ENCODE peak calls at places on chromosomes 1 and 21, in six cellular contexts. P is psoas muscle, X is A549, Y is cardiac muscle cell, M is lower leg skin, I is astrocyte. B is an unnamed sample.

GRCh38 chr1:24047101-24047459 is 64.9 kb downstream of the MYOM3 start:
- DNase-seq in I (peak), X (peak), M (peak), Y (no peak), P (peak), B (no peak)

GRCh38 chr1:155307247-155307740 is 1.4 kb upstream of the FDPS start:
- DNase-seq in P (no peak), X (peak), Y (peak), M (no peak), I (no peak), B (no peak)

GRCh38 chr1:10755977-10756521 is 40.4 kb downstream of the CASZ1 start:
- DNase-seq in M (peak), Y (no peak), X (peak), P (peak), I (no peak), B (no peak)

GRCh38 chr1:56516539-56517252 is 62.7 kb downstream of the PLPP3 start:
- DNase-seq in M (peak), X (no peak), Y (no peak), P (no peak), I (peak), B (no peak)

GRCh38 chr1:156435551-156436318 is 64.8 kb downstream of the MEF2D start:
- DNase-seq in P (no peak), X (no peak), Y (peak), M (no peak), I (no peak), B (no peak)

GRCh38 chr1:160326393-160326792 is 16.7 kb downstream of the COPA start:
- DNase-seq in Y (no peak), I (no peak), X (no peak), M (no peak), P (no peak), B (no peak)

GRCh38 chr1:94481473-94481933 is 60.1 kb downstream of the F3 start:
- DNase-seq in M (peak), X (peak), P (no peak), I (peak), Y (peak), B (peak)

GRCh38 chr1:39720094-39720999 is 18.3 kb upstream of the PPIE start:
- DNase-seq in Y (peak), M (no peak), I (peak), P (no peak), X (peak), B (no peak)

GRCh38 chr1:180929389-180929788 is 16.7 kb downstream of the KIAA1614 start:
- DNase-seq in Y (no peak), I (no peak), P (no peak), X (no peak), M (no peak), B (no peak)

GRCh38 chr21:42439284-42440186 is 35.8 kb downstream of the UBASH3A start:
- DNase-seq in M (no peak), X (no peak), Y (no peak), P (no peak), I (no peak), B (no peak)

GRCh38 chr1:243730499-243731150 is 119.4 kb downstream of the AKT3 start:
- DNase-seq in X (no peak), I (no peak), Y (no peak), P (peak), M (no peak), B (peak)

GRCh38 chr21:38773108-38774061 is 32.3 kb upstream of the ETS2 start:
- DNase-seq in Y (no peak), I (peak), M (peak), P (peak), X (peak), B (no peak)

GRCh38 chr1:61749574-61749973 is 7.3 kb downstream of the PATJ start:
- DNase-seq in Y (no peak), P (no peak), X (no peak), M (no peak), I (no peak), B (no peak)

GRCh38 chr1:23473037-23473800 is 10.8 kb downstream of the ASAP3 start:
- DNase-seq in P (no peak), I (peak), X (no peak), Y (no peak), M (no peak), B (no peak)

GRCh38 chr1:79010589-79010988 is 4.1 kb upstream of the ADGRL4 start:
- DNase-seq in P (no peak), M (no peak), Y (no peak), X (no peak), I (no peak), B (no peak)

GRCh38 chr1:53771648-53772047 is 32.7 kb upstream of the GLIS1 start:
- DNase-seq in X (no peak), I (peak), P (no peak), Y (no peak), M (no peak), B (no peak)

GRCh38 chr1:21865943-21866628 is 54.0 kb downstream of the LDLRAD2 start:
- DNase-seq in I (no peak), Y (peak), X (no peak), P (no peak), M (no peak), B (no peak)

GRCh38 chr1:116737020-116737854 is 17.0 kb upstream of the CD2 start:
- DNase-seq in X (peak), M (no peak), I (peak), Y (peak), P (peak), B (peak)

GRCh38 chr1:156226116-156226538 is 13.3 kb downstream of the PMF1 start:
- DNase-seq in M (no peak), Y (no peak), I (no peak), X (no peak), P (no peak), B (no peak)

GRCh38 chr1:82464362-82464931 is 663.7 kb downstream of the ADGRL2 start:
- DNase-seq in Y (peak), P (no peak), X (no peak), M (no peak), I (peak), B (no peak)

GRCh38 chr1:42777860-42778259 is 6.9 kb upstream of the TMEM269 start:
- DNase-seq in P (no peak), Y (peak), I (no peak), X (peak), M (no peak), B (peak)

GRCh38 chr1:225458222-225458631 is 30.4 kb upstream of the LBR start:
- DNase-seq in M (no peak), P (no peak), X (no peak), I (peak), Y (no peak), B (no peak)

GRCh38 chr1:156004843-156005593 is 15.7 kb downstream of the SSR2 start:
- DNase-seq in I (no peak), M (no peak), Y (peak), X (no peak), P (no peak), B (no peak)

GRCh38 chr1:9753121-9753531 is 70.6 kb downstream of the CLSTN1 start:
- DNase-seq in I (peak), P (peak), M (no peak), Y (no peak), X (no peak), B (no peak)

GRCh38 chr1:153697873-153698647 is 19.6 kb downstream of the NPR1 start:
- DNase-seq in P (peak), X (no peak), Y (no peak), I (peak), M (peak), B (no peak)

GRCh38 chr1:9816199-9816598 is 7.6 kb downstream of the CLSTN1 start:
- DNase-seq in M (no peak), X (no peak), P (no peak), Y (no peak), I (no peak), B (no peak)

GRCh38 chr1:200640373-200641174 is 20.0 kb upstream of the KIF14 start:
- DNase-seq in P (no peak), Y (no peak), X (no peak), I (peak), M (no peak), B (no peak)

GRCh38 chr21:35974801-35975200 is 85.5 kb downstream of the SETD4 start:
- DNase-seq in Y (no peak), X (no peak), I (peak), P (no peak), M (no peak), B (no peak)

GRCh38 chr1:217333939-217334338 is 297.0 kb downstream of the GPATCH2 start:
- DNase-seq in Y (peak), X (peak), M (no peak), P (no peak), I (no peak), B (no peak)

GRCh38 chr1:9703681-9704080 is 52.1 kb downstream of the PIK3CD start:
- DNase-seq in M (no peak), X (no peak), I (no peak), Y (no peak), P (no peak), B (no peak)

GRCh38 chr21:34351786-34352241 is 12.0 kb upstream of the KCNE2 start:
- DNase-seq in Y (peak), I (no peak), P (no peak), M (no peak), X (peak), B (peak)

GRCh38 chr1:174000274-174000852 is 21.8 kb downstream of the RC3H1 start:
- DNase-seq in Y (no peak), M (no peak), X (no peak), I (peak), P (no peak), B (no peak)

GRCh38 chr1:219324629-219325367 is 151.1 kb downstream of the LYPLAL1 start:
- DNase-seq in X (peak), I (peak), P (no peak), Y (no peak), M (no peak), B (no peak)

GRCh38 chr1:25723250-25723880 is 76.6 kb upstream of the SELENON start:
- DNase-seq in M (no peak), I (no peak), X (no peak), P (no peak), Y (no peak), B (no peak)

DNA sequence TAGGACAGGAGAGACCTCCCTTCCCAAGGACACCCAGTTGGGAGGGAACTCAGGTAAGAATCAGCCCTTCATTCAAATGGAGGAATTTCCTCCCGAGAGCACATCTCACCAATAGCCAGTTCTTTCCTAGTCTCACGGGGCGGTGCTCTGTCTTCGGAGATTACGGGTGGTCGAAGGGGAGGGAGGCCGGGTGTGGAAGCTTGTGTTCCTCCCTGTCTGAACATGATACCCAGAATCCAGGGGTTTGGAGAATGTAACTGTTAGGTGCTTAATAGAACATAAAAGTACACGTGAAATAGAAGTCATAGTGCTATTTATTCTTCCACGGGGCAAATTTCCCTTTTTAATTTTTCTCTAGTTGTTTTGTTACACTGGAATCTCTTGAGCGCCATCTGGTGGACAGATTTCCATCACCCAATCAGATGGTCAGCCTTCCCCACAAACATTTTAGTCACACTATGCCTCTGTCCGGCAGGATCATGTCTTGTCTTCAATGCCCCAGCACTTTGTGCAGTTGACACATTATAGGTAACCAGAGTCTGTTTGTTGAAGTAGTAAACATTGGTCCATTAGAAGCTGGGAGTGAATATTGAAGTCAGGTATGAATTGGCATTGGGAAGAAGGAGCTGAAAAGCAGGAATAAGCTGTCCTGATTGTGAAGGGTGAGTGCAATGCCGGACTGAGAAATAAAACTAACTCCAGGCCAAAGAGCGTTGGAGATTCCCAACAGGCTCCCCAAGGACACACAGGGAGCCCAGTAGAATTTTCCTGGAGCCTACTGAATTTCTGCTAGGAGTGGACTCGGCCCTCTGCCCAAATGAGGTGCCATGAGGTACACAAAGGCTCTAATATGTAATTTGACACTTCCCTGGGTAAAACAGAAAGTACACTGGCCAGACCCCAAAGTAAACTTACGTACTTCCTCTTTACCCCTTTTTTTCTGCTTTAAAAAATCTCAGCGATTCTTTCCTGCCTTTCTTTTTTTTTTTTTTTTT is 27.6 kb upstream of the ZNF697 start:
- DNase-seq in X (peak), M (peak), Y (peak), I (peak), P (peak), B (peak)
- H3K4me3 ChIP-seq in X (peak), M (no peak), Y (peak), I (peak), P (peak), B (peak)

GRCh38 chr1:204813522-204813921 is 57.1 kb upstream of the NFASC start:
- DNase-seq in P (no peak), M (no peak), I (no peak), X (no peak), Y (no peak), B (no peak)

GRCh38 chr1:204819495-204819894 is 51.2 kb upstream of the NFASC start:
- DNase-seq in I (no peak), X (no peak), Y (no peak), M (no peak), P (no peak), B (no peak)

GRCh38 chr1:204818998-204819397 is 51.7 kb upstream of the NFASC start:
- DNase-seq in Y (no peak), X (no peak), I (no peak), P (no peak), M (no peak), B (no peak)

GRCh38 chr1:204814146-204814884 is 56.3 kb upstream of the NFASC start:
- DNase-seq in Y (no peak), I (no peak), X (no peak), M (no peak), P (no peak), B (no peak)

DNA sequence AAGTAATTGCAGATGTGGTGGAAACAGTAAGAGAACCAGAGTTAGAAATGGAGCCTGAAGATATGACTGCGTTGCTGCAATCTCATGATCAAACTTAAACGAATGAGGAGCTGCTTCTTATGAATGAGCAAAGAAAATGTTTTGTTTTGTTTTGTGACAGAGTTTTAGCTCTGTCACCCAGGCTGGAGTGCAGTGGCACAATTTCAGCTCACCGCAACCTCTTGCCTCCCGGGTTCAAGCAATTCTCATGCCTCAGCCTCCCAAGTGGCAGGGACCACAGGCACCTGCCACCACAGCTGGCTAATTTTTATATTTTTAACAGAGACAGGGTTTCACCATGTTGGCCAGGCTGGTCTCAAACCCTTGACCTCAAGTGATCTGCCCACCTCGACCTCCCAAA is 53.3 kb upstream of the NFASC start:
- DNase-seq in I (no peak), M (no peak), P (no peak), X (no peak), Y (no peak), B (no peak)
- H3K4me3 ChIP-seq in I (no peak), M (no peak), P (no peak), X (no peak), Y (no peak), B (no peak)

GRCh38 chr1:98322966-98323365 is 338.6 kb upstream of the SNX7 start:
- DNase-seq in X (no peak), I (peak), M (no peak), P (no peak), Y (no peak), B (no peak)
- H3K4me3 ChIP-seq in X (no peak), I (no peak), M (no peak), P (no peak), Y (no peak), B (no peak)

DNA sequence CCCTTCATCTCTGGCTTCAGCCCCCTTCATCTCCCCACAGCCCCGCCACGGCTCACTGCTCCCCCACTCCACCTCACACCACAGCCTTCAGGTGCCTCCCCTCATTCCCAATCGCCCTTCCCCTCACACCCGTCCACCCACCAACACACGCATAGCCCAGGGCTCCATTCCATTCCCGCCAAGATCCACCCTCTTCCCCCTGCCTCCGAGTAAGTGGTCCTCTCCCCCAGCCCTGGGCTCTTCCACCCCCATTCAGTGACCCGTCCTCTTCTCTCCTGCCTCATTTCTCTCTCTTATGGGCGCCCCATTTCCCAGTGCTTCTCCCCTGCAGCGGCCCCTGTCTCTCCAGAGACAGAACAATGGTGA is 53.2 kb downstream of the VWA5B1 start:
- DNase-seq in P (no peak), X (no peak), I (no peak), M (no peak), Y (no peak), B (no peak)
- H3K4me3 ChIP-seq in P (no peak), X (no peak), I (no peak), M (no peak), Y (no peak), B (peak)

GRCh38 chr1:205283270-205284147 is 38.0 kb downstream of the NUAK2 start:
- DNase-seq in P (no peak), I (no peak), Y (no peak), X (no peak), M (no peak), B (no peak)

GRCh38 chr1:205285391-205286101 is 36.0 kb downstream of the NUAK2 start:
- DNase-seq in P (no peak), X (no peak), Y (no peak), M (no peak), I (no peak), B (no peak)

GRCh38 chr1:205286335-205286950 is 35.1 kb downstream of the NUAK2 start:
- DNase-seq in I (peak), X (no peak), M (no peak), Y (no peak), P (no peak), B (no peak)

GRCh38 chr1:205287076-205287475 is 34.5 kb downstream of the NUAK2 start:
- DNase-seq in M (no peak), I (no peak), P (no peak), Y (no peak), X (no peak), B (no peak)

GRCh38 chr1:205284420-205285144 is 37.0 kb downstream of the NUAK2 start:
- DNase-seq in P (peak), M (peak), Y (peak), X (peak), I (peak), B (peak)
- H3K4me3 ChIP-seq in P (no peak), M (no peak), Y (no peak), X (no peak), I (peak), B (no peak)

DNA sequence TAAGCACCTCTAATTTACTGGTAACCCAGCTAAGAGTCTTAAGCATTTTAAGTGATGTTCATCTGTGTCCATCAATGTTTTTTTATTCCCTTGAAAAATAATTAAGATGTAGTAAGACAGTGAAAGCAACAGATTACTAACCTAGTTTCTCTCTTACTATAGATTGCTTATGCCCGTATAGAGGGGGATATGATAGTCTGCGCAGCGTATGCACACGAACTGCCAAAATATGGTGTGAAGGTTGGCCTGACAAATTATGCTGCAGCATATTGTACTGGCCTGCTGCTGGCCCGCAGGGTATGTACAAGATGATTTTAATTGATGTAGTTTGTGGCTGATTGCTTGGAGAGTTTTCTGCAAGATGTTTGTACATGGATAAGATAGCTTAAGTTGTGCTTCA is 2.8 kb downstream of the RPL5 start:
- DNase-seq in M (no peak), P (no peak), X (no peak), Y (no peak), I (no peak), B (no peak)
- H3K4me3 ChIP-seq in M (no peak), P (peak), X (peak), Y (no peak), I (peak), B (peak)

GRCh38 chr1:203076031-203076511 is 9.7 kb downstream of the MYOG start:
- DNase-seq in Y (no peak), P (no peak), I (no peak), X (no peak), M (no peak), B (no peak)
- H3K4me3 ChIP-seq in Y (no peak), P (peak), I (no peak), X (no peak), M (no peak), B (peak)

DNA sequence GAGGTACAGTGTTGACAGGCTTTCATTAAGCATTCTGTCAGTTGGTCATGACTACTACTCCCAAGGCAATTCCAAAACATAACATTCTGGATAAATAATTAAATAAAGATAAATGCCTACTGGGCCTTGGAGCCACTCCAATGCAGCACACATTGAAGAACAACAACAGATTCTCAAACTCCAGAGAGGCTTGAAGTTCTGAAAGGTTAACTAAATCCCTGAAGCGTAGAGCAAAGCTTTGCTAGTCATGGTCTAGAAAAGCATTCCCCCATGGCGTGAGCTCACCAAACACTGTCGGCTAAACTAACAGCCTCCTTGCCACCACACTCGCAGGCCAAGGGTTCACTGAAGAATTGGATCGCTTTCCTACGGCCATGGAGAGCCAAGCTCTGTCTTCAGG is 268.0 kb downstream of the ATG4C start:
- DNase-seq in Y (no peak), M (no peak), X (no peak), P (no peak), I (no peak), B (no peak)
- H3K4me3 ChIP-seq in Y (no peak), M (no peak), X (no peak), P (no peak), I (no peak), B (no peak)